ENCODE peak calls at places on chromosomes 16 and 17, in seven cellular contexts. O is cardiac muscle cell, Y is mucosa of descending colon, U is IMR-90, F is thoracic aorta, T is transverse colon, X is psoas muscle. K is an unnamed sample.

GRCh38 chr16:84907575-84907974 is 87.8 kb downstream of the CRISPLD2 start:
- DNase-seq in O (no peak), Y (no peak), U (peak; percentile 76), F (no peak), T (peak; percentile 38), X (peak; percentile 61), K (no peak)

GRCh38 chr17:63402808-63403207 is 43.3 kb downstream of the CYB561 start:
- DNase-seq in O (no peak), Y (no peak), U (peak; percentile 93), F (no peak), T (no peak), X (no peak), K (no peak)

GRCh38 chr17:47995241-47995935 is 24.5 kb downstream of the CDK5RAP3 start:
- DNase-seq in O (no peak), Y (no peak), U (no peak), F (no peak), T (no peak), X (no peak), K (no peak)

GRCh38 chr17:67221062-67221998 is 23.7 kb downstream of the HELZ start:
- DNase-seq in O (peak; percentile 48), Y (no peak), U (peak; percentile 33), F (no peak), T (no peak), X (no peak), K (no peak)

GRCh38 chr17:34706029-34706428 is 126.6 kb downstream of the TMEM132E start:
- DNase-seq in O (peak; percentile 84), Y (no peak), U (peak; percentile 1), F (no peak), T (no peak), X (no peak), K (no peak)

GRCh38 chr16:83854420-83854819 is 44.5 kb upstream of the MLYCD start:
- DNase-seq in O (no peak), Y (no peak), U (no peak), F (no peak), T (no peak), X (no peak), K (no peak)

GRCh38 chr17:36837616-36838272 is 99.5 kb upstream of the LHX1 start:
- DNase-seq in O (no peak), Y (no peak), U (no peak), F (no peak), T (no peak), X (no peak), K (no peak)

GRCh38 chr17:4704991-4705390 is 1.1 kb upstream of the PELP1 start:
- DNase-seq in O (no peak), Y (no peak), U (no peak), F (no peak), T (no peak), X (no peak), K (no peak)

GRCh38 chr16:86227801-86228200 is 282.5 kb upstream of the FOXF1 start:
- DNase-seq in O (no peak), Y (no peak), U (peak; percentile 32), F (no peak), T (no peak), X (no peak), K (no peak)

GRCh38 chr17:63934391-63935112 is 2.4 kb upstream of the CD79B start:
- DNase-seq in O (no peak), Y (no peak), U (no peak), F (no peak), T (no peak), X (no peak), K (no peak)

GRCh38 chr17:43615330-43615729 is 46.4 kb downstream of the MEOX1 start:
- DNase-seq in O (no peak), Y (no peak), U (peak; percentile 74), F (no peak), T (no peak), X (peak; percentile 37), K (no peak)

GRCh38 chr16:53768167-53768566 is 64.2 kb downstream of the FTO start:
- DNase-seq in O (no peak), Y (no peak), U (peak; percentile 41), F (no peak), T (no peak), X (no peak), K (no peak)

GRCh38 chr16:28149016-28149888 is 62.5 kb downstream of the XPO6 start:
- DNase-seq in O (no peak), Y (no peak), U (peak; percentile 22), F (no peak), T (no peak), X (no peak), K (no peak)

GRCh38 chr17:38748329-38749221 is at the start of gene PCGF2:
- DNase-seq in O (peak; percentile 95), Y (peak; percentile 88), U (peak; percentile 89), F (peak; percentile 94), T (peak; percentile 88), X (peak; percentile 92), K (peak; percentile 91)

GRCh38 chr17:5513610-5514009 is 27.2 kb downstream of the MIS12 start:
- DNase-seq in O (no peak), Y (no peak), U (no peak), F (no peak), T (no peak), X (no peak), K (no peak)

GRCh38 chr16:22124583-22125284 is 32.4 kb downstream of the VWA3A start:
- DNase-seq in O (no peak), Y (no peak), U (no peak), F (no peak), T (no peak), X (no peak), K (no peak)

DNA sequence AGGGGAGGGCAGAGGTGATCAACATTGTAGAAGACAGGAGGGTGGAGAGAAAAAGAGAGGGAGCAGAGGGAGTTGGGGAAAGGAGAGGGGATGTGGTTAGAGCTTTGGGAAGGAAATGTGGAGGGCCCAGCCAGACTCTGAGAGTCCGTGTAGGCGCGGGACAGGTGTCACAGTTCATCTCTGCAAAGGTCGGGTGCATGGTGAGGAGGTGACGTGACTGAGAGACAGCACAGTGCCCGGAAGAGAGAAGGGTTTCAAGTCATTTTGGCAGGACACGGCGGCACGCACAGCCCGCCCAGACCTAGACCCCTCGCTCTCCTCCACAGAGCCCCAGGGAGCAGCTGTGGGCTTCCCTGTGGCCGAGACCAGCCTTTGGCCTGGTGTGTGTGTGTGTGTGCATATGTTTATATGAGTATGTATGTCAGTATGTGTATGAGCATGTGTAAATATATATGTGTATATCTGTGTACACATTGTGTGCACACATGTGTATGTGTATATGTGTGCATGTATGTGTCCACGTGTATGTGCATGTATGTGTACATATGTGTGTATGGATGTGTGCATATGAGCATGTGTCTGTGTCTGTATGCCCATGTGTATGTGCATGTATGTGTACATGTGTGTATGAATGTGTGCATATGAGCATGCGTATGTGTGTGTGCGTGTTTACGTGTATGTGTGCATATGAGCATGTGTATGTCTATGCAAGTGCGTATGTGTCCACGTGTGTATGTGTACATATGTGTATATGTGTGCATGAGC is 104.6 kb downstream of the SEC14L1 start:
- DNase-seq in O (no peak), Y (no peak), U (no peak), F (no peak), T (peak; percentile 45), X (no peak), K (no peak)
- H3K4me3 ChIP-seq in O (no peak overlapping the region), Y (no peak overlapping the region), U (no peak overlapping the region), F (no peak overlapping the region), T (no peak overlapping the region), X (no peak overlapping the region), K (no peak overlapping the region)

DNA sequence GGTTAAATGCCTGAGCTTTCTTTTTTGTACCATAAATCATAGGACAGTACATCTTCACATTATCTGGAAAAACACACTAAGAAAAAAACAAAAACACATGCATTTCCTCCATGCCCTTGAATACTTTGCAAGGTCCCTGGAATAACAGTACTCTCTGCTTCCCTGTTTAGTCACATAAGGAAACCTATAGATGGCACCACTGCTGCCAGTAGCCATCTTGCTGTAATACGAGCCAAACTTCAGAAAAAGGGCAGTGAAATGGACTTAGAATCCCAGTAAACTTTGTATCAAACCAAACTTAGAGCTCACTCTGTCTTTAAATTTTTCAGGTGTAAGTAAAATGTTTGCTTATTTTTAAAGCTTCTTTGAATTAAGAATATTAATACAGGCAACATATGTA is 435.5 kb downstream of the KCNJ2 start:
- DNase-seq in O (no peak), Y (no peak), U (no peak), F (no peak), T (no peak), X (no peak), K (no peak)
- TF ChIP-seq CTCF in O (no peak), Y (no peak), U (no peak), F (no peak), T (no peak), X (no peak), K (no peak)

DNA sequence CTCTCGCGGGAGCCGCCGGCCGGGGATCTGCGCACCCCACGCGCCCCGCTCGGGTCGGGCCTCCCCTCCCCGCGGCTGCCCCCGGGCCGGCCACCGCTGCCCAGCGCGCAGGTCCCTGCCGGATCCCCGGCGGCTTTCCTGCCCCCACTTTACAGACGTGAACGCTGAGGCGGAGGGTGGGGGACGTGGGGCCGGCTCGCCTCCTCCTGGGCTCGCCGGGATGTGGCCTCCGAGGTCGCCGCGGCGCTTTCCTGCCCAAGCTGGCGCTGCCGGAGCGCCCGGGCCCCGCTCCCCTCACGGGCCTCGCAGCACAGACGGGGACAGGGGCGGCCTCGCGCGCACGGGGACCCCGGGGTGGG is 26.7 kb downstream of the RTN4RL1 start:
- DNase-seq in O (no peak), Y (peak; percentile 66), U (no peak), F (no peak), T (peak; percentile 38), X (peak; percentile 40), K (no peak)
- H3K4me3 ChIP-seq in O (no peak overlapping the region), Y (no peak overlapping the region), U (no peak overlapping the region), F (peak overlapping the region; percentile 79), T (peak overlapping the region; percentile 45), X (peak overlapping the region; percentile 75), K (peak overlapping the region; percentile 31)

GRCh38 chr16:1572664-1573063 is 39.2 kb downstream of the TMEM204 start:
- DNase-seq in O (no peak), Y (no peak), U (no peak), F (no peak), T (no peak), X (no peak), K (no peak)

GRCh38 chr16:1571012-1571671 is 37.7 kb downstream of the TMEM204 start:
- DNase-seq in O (no peak), Y (no peak), U (no peak), F (no peak), T (no peak), X (no peak), K (no peak)

GRCh38 chr16:1575578-1575977 is 36.3 kb downstream of the IFT140 start:
- DNase-seq in O (no peak), Y (no peak), U (no peak), F (no peak), T (no peak), X (no peak), K (no peak)

GRCh38 chr16:1567988-1568387 is 34.5 kb downstream of the TMEM204 start:
- DNase-seq in O (no peak), Y (no peak), U (no peak), F (no peak), T (no peak), X (no peak), K (no peak)

DNA sequence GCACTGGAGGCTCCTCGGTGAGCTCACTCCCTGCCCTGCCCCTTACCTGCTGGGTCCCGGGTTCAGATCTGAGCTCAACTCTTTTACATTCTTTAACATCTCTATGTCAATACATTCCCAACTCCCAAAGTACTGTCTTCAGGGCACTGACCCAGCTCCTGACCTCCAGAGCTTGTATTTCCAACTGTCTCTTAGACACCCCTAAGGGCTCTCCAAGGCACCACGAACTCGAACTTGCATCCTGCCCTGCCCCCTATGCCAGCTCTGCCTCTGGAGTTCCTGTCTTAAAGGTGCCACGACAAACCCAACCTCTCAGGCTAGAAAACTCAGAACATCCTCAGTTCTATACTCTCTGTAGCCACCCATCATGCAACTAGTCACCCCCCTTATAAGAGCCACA is 38.6 kb downstream of the IFT140 start:
- DNase-seq in O (no peak), Y (no peak), U (no peak), F (no peak), T (no peak), X (no peak), K (no peak)
- TF ChIP-seq CTCF in O (no peak), Y (no peak), U (no peak), F (no peak), T (no peak), X (no peak), K (no peak)